ENCODE peak calls at places on chromosomes 2 and 18, in five cellular contexts. E is progenitor cell of endocrine pancreas, M is Caco-2, D is body of pancreas, F is GM13977. S is an unnamed sample.

GRCh38 chr2:188677182-188677581 is 297.0 kb upstream of the COL3A1 start:
- DNase-seq in E (no peak), M (no peak), D (no peak), F (no peak), S (no peak)

GRCh38 chr18:58624011-58624410 is 4.9 kb downstream of the ALPK2 start:
- DNase-seq in E (no peak), M (peak; percentile 46), D (no peak), F (no peak), S (no peak)

GRCh38 chr2:43634604-43635306 is 2.3 kb upstream of the PLEKHH2 start:
- DNase-seq in E (no peak), M (no peak), D (peak; percentile 18), F (no peak), S (no peak)

GRCh38 chr2:56168163-56168562 is 15.6 kb upstream of the CCDC85A start:
- DNase-seq in E (no peak), M (no peak), D (no peak), F (no peak), S (no peak)

GRCh38 chr2:229974271-229974670 is 52.0 kb downstream of the FBXO36 start:
- DNase-seq in E (no peak), M (no peak), D (peak; percentile 22), F (no peak), S (no peak)

GRCh38 chr2:27001851-27002369 is 30.9 kb upstream of the TMEM214 start:
- DNase-seq in E (no peak), M (no peak), D (peak; percentile 29), F (no peak), S (no peak)

GRCh38 chr18:58606236-58606635 is 22.7 kb downstream of the ALPK2 start:
- DNase-seq in E (no peak), M (no peak), D (no peak), F (no peak), S (no peak)

GRCh38 chr2:205495819-205496218 is 186.5 kb upstream of the NRP2 start:
- DNase-seq in E (no peak), M (no peak), D (no peak), F (no peak), S (no peak)

GRCh38 chr2:195659114-195659513 is 2.1 kb downstream of the SLC39A10 start:
- DNase-seq in E (no peak), M (no peak), D (no peak), F (peak; percentile 39), S (peak; percentile 18)

GRCh38 chr2:226862623-226863022 is 26.8 kb downstream of the RHBDD1 start:
- DNase-seq in E (no peak), M (no peak), D (no peak), F (peak; percentile 6), S (no peak)

GRCh38 chr2:240846881-240847601 is 21.6 kb upstream of the AGXT start:
- DNase-seq in E (no peak), M (no peak), D (peak; percentile 66), F (no peak), S (no peak)

GRCh38 chr2:138030459-138030858 is 66.2 kb downstream of the HNMT start:
- DNase-seq in E (no peak), M (no peak), D (no peak), F (peak; percentile 14), S (no peak)

GRCh38 chr18:76349067-76349715 is 145.9 kb downstream of the ZNF516 start:
- DNase-seq in E (peak; percentile 60), M (peak; percentile 45), D (peak; percentile 81), F (peak; percentile 86), S (peak; percentile 86)

GRCh38 chr2:26606847-26607190 is 34.3 kb downstream of the CIB4 start:
- DNase-seq in E (no peak), M (peak; percentile 89), D (peak; percentile 59), F (no peak), S (no peak)

GRCh38 chr2:239400000-239400831 is 604 bp downstream of the HDAC4 start:
- DNase-seq in E (no peak), M (no peak), D (peak; percentile 16), F (no peak), S (no peak)

GRCh38 chr2:232581725-232582124 is 31.2 kb downstream of the EIF4E2 start:
- DNase-seq in E (no peak), M (no peak), D (no peak), F (no peak), S (no peak)

GRCh38 chr2:160968183-160968582 is 192.0 kb upstream of the TANK start:
- DNase-seq in E (no peak), M (no peak), D (no peak), F (no peak), S (no peak)

GRCh38 chr2:56191617-56192016 is 7.8 kb downstream of the CCDC85A start:
- DNase-seq in E (no peak), M (peak; percentile 68), D (peak; percentile 27), F (no peak), S (no peak)

GRCh38 chr2:205058409-205058808 is 513.1 kb downstream of the PARD3B start:
- DNase-seq in E (no peak), M (no peak), D (no peak), F (no peak), S (no peak)

GRCh38 chr2:28437142-28437835 is 44.6 kb downstream of the FOSL2 start:
- DNase-seq in E (no peak), M (no peak), D (no peak), F (no peak), S (no peak)

GRCh38 chr2:148812306-148812705 is 62.7 kb upstream of the KIF5C start:
- DNase-seq in E (no peak), M (no peak), D (peak; percentile 25), F (no peak), S (no peak)

GRCh38 chr18:77178559-77178958 is 46.0 kb upstream of the MBP start:
- DNase-seq in E (no peak), M (no peak), D (no peak), F (no peak), S (no peak)

DNA sequence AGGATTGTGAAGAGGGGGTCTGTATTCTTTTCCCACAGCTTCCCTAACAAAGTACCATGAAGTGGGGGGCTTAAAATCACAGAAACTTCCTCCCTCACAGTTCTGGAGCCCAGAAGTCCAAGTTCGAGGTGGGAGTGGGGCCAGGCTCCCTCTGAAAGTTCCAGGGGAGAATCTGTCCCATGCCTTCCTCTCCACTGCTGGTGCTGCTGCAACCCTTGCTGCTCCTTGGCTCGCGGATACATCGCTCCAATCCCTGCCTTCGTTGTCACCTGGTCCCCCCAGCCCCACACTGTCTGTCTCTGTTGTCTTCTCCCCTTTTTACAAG is 134.1 kb downstream of the DDX1 start:
- DNase-seq in E (no peak), M (no peak), D (no peak), F (no peak), S (no peak)
- TF ChIP-seq CTCF in E (no peak), M (no peak), D (no peak), F (no peak), S (no peak)

GRCh38 chr18:3655637-3656050 is 205.7 kb downstream of the TGIF1 start:
- DNase-seq in E (no peak), M (no peak), D (no peak), F (no peak), S (no peak)
- TF ChIP-seq CTCF in E (no peak), M (no peak), D (no peak), F (no peak), S (no peak)

GRCh38 chr2:224930124-224930523 is 112.1 kb downstream of the DOCK10 start:
- DNase-seq in E (no peak), M (no peak), D (no peak), F (no peak), S (no peak)

GRCh38 chr2:224931956-224932355 is 110.3 kb downstream of the DOCK10 start:
- DNase-seq in E (no peak), M (no peak), D (no peak), F (no peak), S (no peak)

GRCh38 chr2:224929512-224929911 is 112.8 kb downstream of the DOCK10 start:
- DNase-seq in E (no peak), M (no peak), D (no peak), F (no peak), S (no peak)

GRCh38 chr2:224933416-224933815 is 108.9 kb downstream of the DOCK10 start:
- DNase-seq in E (no peak), M (no peak), D (no peak), F (no peak), S (no peak)

GRCh38 chr2:224930990-224931389 is 111.3 kb downstream of the DOCK10 start:
- DNase-seq in E (no peak), M (no peak), D (no peak), F (no peak), S (no peak)
- TF ChIP-seq CTCF in E (no peak), M (no peak), D (no peak), F (peak; percentile 26), S (peak; percentile 32)

GRCh38 chr2:16283071-16283850 is 342.9 kb downstream of the MYCN start:
- DNase-seq in E (no peak), M (no peak), D (no peak), F (no peak), S (no peak)

GRCh38 chr2:16280081-16280480 is 339.7 kb downstream of the MYCN start:
- DNase-seq in E (no peak), M (no peak), D (no peak), F (no peak), S (no peak)

GRCh38 chr2:16282511-16282910 is 342.2 kb downstream of the MYCN start:
- DNase-seq in E (no peak), M (no peak), D (no peak), F (no peak), S (no peak)

GRCh38 chr2:16279641-16280040 is 339.3 kb downstream of the MYCN start:
- DNase-seq in E (no peak), M (no peak), D (no peak), F (no peak), S (no peak)

GRCh38 chr2:16281451-16282330 is 341.3 kb downstream of the MYCN start:
- DNase-seq in E (no peak), M (no peak), D (peak; percentile 17), F (peak; percentile 41), S (peak; percentile 43)
- TF ChIP-seq CTCF in E (peak; percentile 64), M (peak; percentile 23), D (peak; percentile 49), F (peak; percentile 41), S (no peak)

DNA sequence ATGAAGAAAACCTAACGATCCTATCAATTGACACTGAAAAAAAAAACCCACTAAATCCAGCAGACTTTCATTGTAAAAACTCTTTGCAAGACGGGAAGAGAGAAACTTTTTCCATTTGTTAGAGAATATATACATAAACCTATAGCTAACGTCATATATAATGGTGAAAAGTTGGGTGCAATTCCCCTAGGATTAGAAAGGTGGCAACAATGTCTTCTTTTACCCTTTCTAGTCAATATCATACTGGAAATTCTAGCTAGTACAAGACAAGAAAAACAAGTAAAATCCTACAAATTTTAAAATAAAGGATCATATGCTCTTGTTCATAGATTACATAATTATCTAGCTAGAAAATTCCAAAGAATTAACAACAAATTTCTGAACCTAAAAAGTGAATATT is 1596.5 kb upstream of the LRRTM1 start:
- DNase-seq in E (no peak), M (no peak), D (no peak), F (no peak), S (no peak)
- TF ChIP-seq CTCF in E (peak; percentile 44), M (peak; percentile 45), D (peak; percentile 37), F (peak; percentile 13), S (no peak)

GRCh38 chr2:105125428-105125827 is 87.6 kb downstream of the MRPS9 start:
- DNase-seq in E (no peak), M (no peak), D (no peak), F (no peak), S (no peak)
- TF ChIP-seq CTCF in E (peak; percentile 31), M (no peak), D (no peak), F (no peak), S (no peak)